ENCODE peak calls at places on chromosomes 5 and 9, in eight cellular contexts. G, H, D, B, S, V, N and E are unnamed samples.

GRCh38 chr5:83711982-83712601 is 8.6 kb downstream of the HAPLN1 start:
- DNase-seq in H (no peak), N (no peak), S (peak), V (peak), B (no peak), D (no peak), G (no peak), E (no peak)

GRCh38 chr9:109043578-109043977 is 30.3 kb upstream of the CTNNAL1 start:
- DNase-seq in B (no peak), D (no peak), H (no peak), G (no peak), S (no peak), V (no peak), N (no peak), E (no peak)

GRCh38 chr5:191036-191948 is at the start of gene LRRC14B:
- DNase-seq in N (no peak), V (peak), G (peak), S (no peak), H (peak), D (peak), B (no peak), E (no peak)

GRCh38 chr5:51389582-51390463 is 6.6 kb downstream of the ISL1 start:
- DNase-seq in G (no peak), H (no peak), N (no peak), D (no peak), V (no peak), S (no peak), B (no peak), E (no peak)

GRCh38 chr5:1174122-1174936 is 27.1 kb upstream of the SLC6A19 start:
- DNase-seq in G (peak), S (peak), N (no peak), D (peak), V (peak), H (peak), B (peak), E (no peak)

GRCh38 chr9:114737118-114737517 is 55.1 kb upstream of the TEX48 start:
- DNase-seq in N (no peak), H (no peak), B (no peak), D (no peak), G (no peak), V (no peak), S (no peak), E (no peak)

GRCh38 chr5:148860599-148860998 is 34.2 kb downstream of the ADRB2 start:
- DNase-seq in B (no peak), G (no peak), N (no peak), S (no peak), H (no peak), V (no peak), D (no peak), E (no peak)

GRCh38 chr5:153516503-153516902 is 26.0 kb downstream of the GRIA1 start:
- DNase-seq in V (no peak), G (no peak), S (no peak), B (no peak), N (no peak), D (no peak), H (no peak), E (no peak)

GRCh38 chr9:12748954-12749353 is 25.9 kb upstream of the LURAP1L start:
- DNase-seq in N (no peak), D (no peak), V (no peak), H (no peak), S (no peak), B (no peak), G (no peak), E (no peak)

GRCh38 chr9:112680731-112681402 is 37.0 kb downstream of the INIP start:
- DNase-seq in H (no peak), G (no peak), V (no peak), N (no peak), S (no peak), B (no peak), D (no peak), E (no peak)

GRCh38 chr5:125410501-125411162 is 664.2 kb upstream of the ZNF608 start:
- DNase-seq in D (no peak), G (peak), H (no peak), S (no peak), V (peak), B (no peak), N (no peak), E (no peak)

GRCh38 chr9:106310782-106311181 is 552.2 kb upstream of the ZNF462 start:
- DNase-seq in H (no peak), S (no peak), G (no peak), N (no peak), D (no peak), V (peak), B (no peak), E (no peak)

GRCh38 chr9:129952337-129952736 is 90.7 kb downstream of the FNBP1 start:
- DNase-seq in H (no peak), V (no peak), S (no peak), B (no peak), G (no peak), D (no peak), N (no peak), E (no peak)

GRCh38 chr5:73454379-73455036 is 5.9 kb upstream of the FOXD1 start:
- DNase-seq in S (peak), V (peak), B (peak), G (peak), N (no peak), D (no peak), H (peak), E (peak)

GRCh38 chr5:28810751-28811136 is 1772.4 kb upstream of the CDH9 start:
- DNase-seq in G (no peak), N (no peak), D (no peak), H (no peak), S (no peak), V (no peak), B (no peak), E (no peak)

GRCh38 chr5:1314564-1314982 is 19.7 kb upstream of the TERT start:
- DNase-seq in V (no peak), H (no peak), G (no peak), S (no peak), B (no peak), N (no peak), D (peak), E (no peak)

GRCh38 chr9:114072181-114073140 is 5.6 kb downstream of the AMBP start:
- DNase-seq in G (no peak), S (no peak), N (no peak), D (peak), V (no peak), B (no peak), H (no peak), E (no peak)

GRCh38 chr5:148858547-148858946 is 32.1 kb downstream of the ADRB2 start:
- DNase-seq in G (no peak), V (no peak), N (no peak), D (no peak), S (no peak), H (no peak), B (no peak), E (no peak)

GRCh38 chr5:74536658-74537057 is 103.9 kb downstream of the ENC1 start:
- DNase-seq in G (no peak), N (no peak), D (no peak), H (no peak), S (no peak), V (no peak), B (no peak), E (no peak)